ENCODE peak calls at places on chromosome 1, in ten cellular contexts. One of them, this sample, is unnamed.

GRCh38 chr1:76571248-76571647 is 296.0 kb upstream of the ST6GALNAC5 start:
- DNase-seq in tibial nerve: no peak
- DNase-seq in breast epithelium: no peak
- DNase-seq in upper lobe of left lung: no peak
- DNase-seq in right lobe of liver: no peak
- DNase-seq in uterus: no peak
- DNase-seq in IMR-90: no peak
- DNase-seq in heart left ventricle: no peak
- DNase-seq in adrenal gland: no peak
- DNase-seq in sigmoid colon: no peak
- DNase-seq in this sample: no peak

GRCh38 chr1:164637461-164638375 is 78.7 kb downstream of the PBX1 start:
- DNase-seq in tibial nerve: no peak
- DNase-seq in breast epithelium: peak
- DNase-seq in upper lobe of left lung: no peak
- DNase-seq in right lobe of liver: no peak
- DNase-seq in uterus: no peak
- DNase-seq in IMR-90: peak
- DNase-seq in heart left ventricle: peak
- DNase-seq in adrenal gland: peak
- DNase-seq in sigmoid colon: peak
- DNase-seq in this sample: no peak

GRCh38 chr1:54987830-54988705 is 7.6 kb downstream of the TMEM61 start:
- DNase-seq in tibial nerve: no peak
- DNase-seq in breast epithelium: no peak
- DNase-seq in upper lobe of left lung: no peak
- DNase-seq in right lobe of liver: no peak
- DNase-seq in uterus: no peak
- DNase-seq in IMR-90: peak
- DNase-seq in heart left ventricle: no peak
- DNase-seq in adrenal gland: no peak
- DNase-seq in sigmoid colon: no peak
- DNase-seq in this sample: no peak

GRCh38 chr1:21775542-21775899 is 7.4 kb downstream of the USP48 start:
- DNase-seq in tibial nerve: no peak
- DNase-seq in breast epithelium: no peak
- DNase-seq in upper lobe of left lung: peak
- DNase-seq in right lobe of liver: no peak
- DNase-seq in uterus: no peak
- DNase-seq in IMR-90: no peak
- DNase-seq in heart left ventricle: no peak
- DNase-seq in adrenal gland: no peak
- DNase-seq in sigmoid colon: peak
- DNase-seq in this sample: no peak

GRCh38 chr1:228156518-228156875 is 6.8 kb downstream of the GJC2 start:
- DNase-seq in tibial nerve: no peak
- DNase-seq in breast epithelium: no peak
- DNase-seq in upper lobe of left lung: no peak
- DNase-seq in right lobe of liver: no peak
- DNase-seq in uterus: no peak
- DNase-seq in IMR-90: no peak
- DNase-seq in heart left ventricle: peak
- DNase-seq in adrenal gland: no peak
- DNase-seq in sigmoid colon: no peak
- DNase-seq in this sample: no peak

GRCh38 chr1:91592716-91593477 is 92.2 kb downstream of the CDC7 start:
- DNase-seq in tibial nerve: no peak
- DNase-seq in breast epithelium: no peak
- DNase-seq in upper lobe of left lung: no peak
- DNase-seq in right lobe of liver: no peak
- DNase-seq in uterus: no peak
- DNase-seq in IMR-90: no peak
- DNase-seq in heart left ventricle: no peak
- DNase-seq in adrenal gland: no peak
- DNase-seq in sigmoid colon: no peak
- DNase-seq in this sample: no peak

GRCh38 chr1:168195199-168196135 is 16.7 kb downstream of the TIPRL start:
- DNase-seq in tibial nerve: no peak
- DNase-seq in breast epithelium: no peak
- DNase-seq in upper lobe of left lung: no peak
- DNase-seq in right lobe of liver: no peak
- DNase-seq in uterus: no peak
- DNase-seq in IMR-90: no peak
- DNase-seq in heart left ventricle: no peak
- DNase-seq in adrenal gland: no peak
- DNase-seq in sigmoid colon: no peak
- DNase-seq in this sample: no peak

GRCh38 chr1:178052650-178053461 is 41.0 kb upstream of the RASAL2 start:
- DNase-seq in tibial nerve: no peak
- DNase-seq in breast epithelium: no peak
- DNase-seq in upper lobe of left lung: no peak
- DNase-seq in right lobe of liver: no peak
- DNase-seq in uterus: no peak
- DNase-seq in IMR-90: peak
- DNase-seq in heart left ventricle: no peak
- DNase-seq in adrenal gland: no peak
- DNase-seq in sigmoid colon: no peak
- DNase-seq in this sample: peak

GRCh38 chr1:94036721-94037120 is 84.2 kb downstream of the ABCA4 start:
- DNase-seq in tibial nerve: no peak
- DNase-seq in breast epithelium: no peak
- DNase-seq in upper lobe of left lung: no peak
- DNase-seq in right lobe of liver: no peak
- DNase-seq in uterus: no peak
- DNase-seq in IMR-90: peak
- DNase-seq in heart left ventricle: no peak
- DNase-seq in adrenal gland: no peak
- DNase-seq in sigmoid colon: no peak
- DNase-seq in this sample: no peak

DNA sequence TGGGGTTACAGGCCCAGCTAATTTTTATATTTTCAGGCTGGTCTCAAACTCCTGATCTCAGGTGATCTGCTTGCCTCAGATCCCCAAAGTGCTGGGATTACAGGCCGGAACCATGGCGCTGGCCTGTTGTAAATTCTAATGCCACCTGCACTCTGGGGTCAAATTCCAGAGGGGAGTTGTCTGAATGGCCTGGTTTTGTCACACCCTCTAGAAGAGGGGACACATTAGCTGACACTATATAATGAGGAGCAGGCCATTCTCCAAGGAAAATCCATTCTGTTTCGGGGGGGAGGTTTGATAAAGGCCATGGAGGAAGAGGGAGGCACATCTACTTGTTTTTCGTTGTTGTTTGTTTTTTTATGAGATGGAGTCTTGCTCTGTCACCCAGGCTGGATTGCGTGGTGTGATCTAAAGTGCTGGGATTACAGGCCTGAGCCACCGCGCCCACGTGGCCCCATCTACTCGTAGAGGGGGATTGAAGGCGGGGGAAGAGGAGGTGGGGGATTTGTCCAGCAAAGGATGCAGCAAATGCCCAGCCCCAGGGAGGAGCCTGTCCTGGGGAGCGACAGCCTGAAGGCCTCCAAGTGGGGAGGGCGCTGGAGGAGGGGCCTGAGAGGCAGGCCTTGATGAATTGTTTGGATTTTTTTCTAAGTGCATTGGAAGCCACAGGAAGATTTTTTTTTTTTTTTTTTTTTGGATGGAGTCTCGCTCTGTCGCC is 78.4 kb upstream of the SLC45A1 start:
- DNase-seq in tibial nerve: no peak
- DNase-seq in breast epithelium: no peak
- DNase-seq in upper lobe of left lung: no peak
- DNase-seq in right lobe of liver: peak
- DNase-seq in uterus: peak
- DNase-seq in IMR-90: peak
- DNase-seq in heart left ventricle: no peak
- DNase-seq in adrenal gland: no peak
- DNase-seq in sigmoid colon: peak
- DNase-seq in this sample: no peak
- H3K27ac ChIP-seq in tibial nerve: no peak
- H3K27ac ChIP-seq in breast epithelium: peak
- H3K27ac ChIP-seq in upper lobe of left lung: peak
- H3K27ac ChIP-seq in right lobe of liver: peak
- H3K27ac ChIP-seq in uterus: no peak
- H3K27ac ChIP-seq in IMR-90: peak
- H3K27ac ChIP-seq in heart left ventricle: no peak
- H3K27ac ChIP-seq in adrenal gland: no peak
- H3K27ac ChIP-seq in sigmoid colon: peak
- H3K27ac ChIP-seq in this sample: no peak

GRCh38 chr1:46667782-46668760 is at the start of gene ATPAF1:
- DNase-seq in tibial nerve: peak
- DNase-seq in breast epithelium: peak
- DNase-seq in upper lobe of left lung: peak
- DNase-seq in right lobe of liver: peak
- DNase-seq in uterus: peak
- DNase-seq in IMR-90: peak
- DNase-seq in heart left ventricle: peak
- DNase-seq in adrenal gland: peak
- DNase-seq in sigmoid colon: peak
- DNase-seq in this sample: peak
- TF ChIP-seq POLR2A in tibial nerve: peak
- TF ChIP-seq POLR2A in breast epithelium: no peak
- TF ChIP-seq POLR2A in upper lobe of left lung: no peak
- TF ChIP-seq POLR2A in right lobe of liver: peak
- TF ChIP-seq POLR2A in uterus: peak
- TF ChIP-seq POLR2A in IMR-90: no peak
- TF ChIP-seq POLR2A in heart left ventricle: peak
- TF ChIP-seq POLR2A in adrenal gland: peak
- TF ChIP-seq POLR2A in sigmoid colon: no peak
- TF ChIP-seq POLR2A in this sample: no peak

GRCh38 chr1:89670168-89670567 is 37.2 kb downstream of the LRRC8C start:
- DNase-seq in tibial nerve: no peak
- DNase-seq in breast epithelium: no peak
- DNase-seq in upper lobe of left lung: no peak
- DNase-seq in right lobe of liver: no peak
- DNase-seq in uterus: no peak
- DNase-seq in IMR-90: no peak
- DNase-seq in heart left ventricle: no peak
- DNase-seq in adrenal gland: no peak
- DNase-seq in sigmoid colon: no peak
- DNase-seq in this sample: no peak
- H3K4me3 ChIP-seq in tibial nerve: no peak
- H3K4me3 ChIP-seq in breast epithelium: no peak
- H3K4me3 ChIP-seq in upper lobe of left lung: no peak
- H3K4me3 ChIP-seq in right lobe of liver: no peak
- H3K4me3 ChIP-seq in uterus: no peak
- H3K4me3 ChIP-seq in IMR-90: no peak
- H3K4me3 ChIP-seq in heart left ventricle: no peak
- H3K4me3 ChIP-seq in adrenal gland: no peak
- H3K4me3 ChIP-seq in sigmoid colon: no peak
- H3K4me3 ChIP-seq in this sample: no peak

GRCh38 chr1:147541672-147542548 is 609 bp downstream of the BCL9 start:
- DNase-seq in tibial nerve: peak
- DNase-seq in breast epithelium: peak
- DNase-seq in upper lobe of left lung: peak
- DNase-seq in right lobe of liver: peak
- DNase-seq in uterus: peak
- DNase-seq in IMR-90: peak
- DNase-seq in heart left ventricle: peak
- DNase-seq in adrenal gland: peak
- DNase-seq in sigmoid colon: peak
- DNase-seq in this sample: peak
- H3K27ac ChIP-seq in tibial nerve: peak
- H3K27ac ChIP-seq in breast epithelium: peak
- H3K27ac ChIP-seq in upper lobe of left lung: peak
- H3K27ac ChIP-seq in right lobe of liver: peak
- H3K27ac ChIP-seq in uterus: peak
- H3K27ac ChIP-seq in IMR-90: peak
- H3K27ac ChIP-seq in heart left ventricle: peak
- H3K27ac ChIP-seq in adrenal gland: peak
- H3K27ac ChIP-seq in sigmoid colon: peak
- H3K27ac ChIP-seq in this sample: peak

DNA sequence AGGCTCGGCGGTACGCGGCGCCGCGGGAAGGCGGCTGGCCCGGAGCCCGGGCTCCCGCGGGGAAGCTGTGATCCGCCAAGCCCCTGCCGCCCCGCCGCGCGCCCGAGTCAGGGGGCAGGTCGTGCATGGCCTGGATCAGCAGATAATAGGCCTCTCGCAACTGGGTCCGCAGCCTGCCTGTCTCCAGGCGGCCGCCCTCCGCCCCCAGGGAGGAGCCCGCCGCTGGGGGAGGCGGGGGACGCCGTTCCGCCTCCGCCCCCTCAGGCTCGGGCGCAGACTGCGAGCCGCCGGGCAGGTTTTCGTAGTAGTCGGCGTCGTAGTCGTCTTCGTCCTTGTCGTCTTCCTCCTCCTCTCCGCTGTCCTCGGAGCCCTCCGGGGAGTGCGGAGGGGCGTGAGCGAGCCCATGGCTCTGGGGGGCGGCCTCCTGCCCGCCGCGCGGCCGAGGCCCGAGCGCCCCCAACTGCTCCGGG is at the start of gene SYDE2:
- DNase-seq in tibial nerve: peak
- DNase-seq in breast epithelium: peak
- DNase-seq in upper lobe of left lung: peak
- DNase-seq in right lobe of liver: peak
- DNase-seq in uterus: peak
- DNase-seq in IMR-90: peak
- DNase-seq in heart left ventricle: peak
- DNase-seq in adrenal gland: peak
- DNase-seq in sigmoid colon: peak
- DNase-seq in this sample: peak
- TF ChIP-seq POLR2A in tibial nerve: peak
- TF ChIP-seq POLR2A in breast epithelium: peak
- TF ChIP-seq POLR2A in upper lobe of left lung: no peak
- TF ChIP-seq POLR2A in right lobe of liver: peak
- TF ChIP-seq POLR2A in uterus: peak
- TF ChIP-seq POLR2A in IMR-90: peak
- TF ChIP-seq POLR2A in heart left ventricle: peak
- TF ChIP-seq POLR2A in adrenal gland: peak
- TF ChIP-seq POLR2A in sigmoid colon: peak
- TF ChIP-seq POLR2A in this sample: no peak

GRCh38 chr1:229432116-229432461 is 1.8 kb downstream of the ACTA1 start:
- DNase-seq in tibial nerve: no peak
- DNase-seq in breast epithelium: no peak
- DNase-seq in upper lobe of left lung: no peak
- DNase-seq in right lobe of liver: no peak
- DNase-seq in uterus: no peak
- DNase-seq in IMR-90: no peak
- DNase-seq in heart left ventricle: no peak
- DNase-seq in adrenal gland: no peak
- DNase-seq in sigmoid colon: no peak
- DNase-seq in this sample: no peak
- H3K4me3 ChIP-seq in tibial nerve: no peak
- H3K4me3 ChIP-seq in breast epithelium: peak
- H3K4me3 ChIP-seq in upper lobe of left lung: no peak
- H3K4me3 ChIP-seq in right lobe of liver: no peak
- H3K4me3 ChIP-seq in uterus: no peak
- H3K4me3 ChIP-seq in IMR-90: no peak
- H3K4me3 ChIP-seq in heart left ventricle: peak
- H3K4me3 ChIP-seq in adrenal gland: no peak
- H3K4me3 ChIP-seq in sigmoid colon: no peak
- H3K4me3 ChIP-seq in this sample: no peak

GRCh38 chr1:24311234-24311633 is 7.9 kb upstream of the GRHL3 start:
- DNase-seq in tibial nerve: no peak
- DNase-seq in breast epithelium: no peak
- DNase-seq in upper lobe of left lung: no peak
- DNase-seq in right lobe of liver: no peak
- DNase-seq in uterus: no peak
- DNase-seq in IMR-90: no peak
- DNase-seq in heart left ventricle: no peak
- DNase-seq in adrenal gland: no peak
- DNase-seq in sigmoid colon: no peak
- DNase-seq in this sample: no peak
- H3K27ac ChIP-seq in tibial nerve: no peak
- H3K27ac ChIP-seq in breast epithelium: no peak
- H3K27ac ChIP-seq in upper lobe of left lung: no peak
- H3K27ac ChIP-seq in right lobe of liver: no peak
- H3K27ac ChIP-seq in uterus: no peak
- H3K27ac ChIP-seq in IMR-90: no peak
- H3K27ac ChIP-seq in heart left ventricle: no peak
- H3K27ac ChIP-seq in adrenal gland: no peak
- H3K27ac ChIP-seq in sigmoid colon: no peak
- H3K27ac ChIP-seq in this sample: no peak